ENCODE peak calls at places on chromosomes 4 and X, in five cellular contexts. One of them, this sample, is unnamed.

GRCh38 chr4:108902769-108903168 is 139.9 kb upstream of the ETNPPL start:
- DNase-seq in GM06990: no peak
- DNase-seq in myocyte: no peak
- DNase-seq in anterior cingulate cortex: no peak
- DNase-seq in A549: no peak
- DNase-seq in this sample: no peak

GRCh38 chrX:12955882-12956703 is 18.8 kb upstream of the TMSB4X start:
- DNase-seq in GM06990: peak
- DNase-seq in myocyte: peak
- DNase-seq in anterior cingulate cortex: no peak
- DNase-seq in A549: peak
- DNase-seq in this sample: no peak

GRCh38 chrX:117707948-117708743 is 408.5 kb downstream of the KLHL13 start:
- DNase-seq in GM06990: no peak
- DNase-seq in myocyte: no peak
- DNase-seq in anterior cingulate cortex: no peak
- DNase-seq in A549: no peak
- DNase-seq in this sample: no peak

GRCh38 chr4:29734785-29735184 is 985.4 kb upstream of the PCDH7 start:
- DNase-seq in GM06990: no peak
- DNase-seq in myocyte: no peak
- DNase-seq in anterior cingulate cortex: no peak
- DNase-seq in A549: no peak
- DNase-seq in this sample: no peak

GRCh38 chrX:107766470-107767140 is 9.0 kb downstream of the TSC22D3 start:
- DNase-seq in GM06990: no peak
- DNase-seq in myocyte: peak
- DNase-seq in anterior cingulate cortex: no peak
- DNase-seq in A549: no peak
- DNase-seq in this sample: no peak

GRCh38 chr4:148901075-148901705 is 459.0 kb upstream of the NR3C2 start:
- DNase-seq in GM06990: no peak
- DNase-seq in myocyte: no peak
- DNase-seq in anterior cingulate cortex: no peak
- DNase-seq in A549: no peak
- DNase-seq in this sample: no peak

GRCh38 chr4:21819086-21819485 is 129.5 kb downstream of the KCNIP4 start:
- DNase-seq in GM06990: no peak
- DNase-seq in myocyte: peak
- DNase-seq in anterior cingulate cortex: no peak
- DNase-seq in A549: no peak
- DNase-seq in this sample: no peak

GRCh38 chr4:36823199-36823967 is 421.2 kb upstream of the NWD2 start:
- DNase-seq in GM06990: no peak
- DNase-seq in myocyte: no peak
- DNase-seq in anterior cingulate cortex: no peak
- DNase-seq in A549: no peak
- DNase-seq in this sample: no peak

GRCh38 chr4:4386736-4387392 is at the start of gene NSG1:
- DNase-seq in GM06990: no peak
- DNase-seq in myocyte: no peak
- DNase-seq in anterior cingulate cortex: peak
- DNase-seq in A549: peak
- DNase-seq in this sample: no peak

GRCh38 chr4:15194520-15194919 is 192.2 kb downstream of the CPEB2 start:
- DNase-seq in GM06990: no peak
- DNase-seq in myocyte: no peak
- DNase-seq in anterior cingulate cortex: no peak
- DNase-seq in A549: no peak
- DNase-seq in this sample: no peak

GRCh38 chr4:6293661-6294060 is 24.0 kb downstream of the WFS1 start:
- DNase-seq in GM06990: no peak
- DNase-seq in myocyte: no peak
- DNase-seq in anterior cingulate cortex: no peak
- DNase-seq in A549: no peak
- DNase-seq in this sample: no peak

GRCh38 chrX:261167-261857 is 19.9 kb upstream of the PLCXD1 start:
- DNase-seq in GM06990: no peak
- DNase-seq in myocyte: peak
- DNase-seq in anterior cingulate cortex: no peak
- DNase-seq in A549: peak
- DNase-seq in this sample: no peak

GRCh38 chr4:82594466-82594865 is 32.7 kb upstream of the TMEM150C start:
- DNase-seq in GM06990: no peak
- DNase-seq in myocyte: no peak
- DNase-seq in anterior cingulate cortex: no peak
- DNase-seq in A549: no peak
- DNase-seq in this sample: no peak

GRCh38 chr4:118369231-118369630 is 16.4 kb upstream of the PRSS12 start:
- DNase-seq in GM06990: no peak
- DNase-seq in myocyte: no peak
- DNase-seq in anterior cingulate cortex: no peak
- DNase-seq in A549: no peak
- DNase-seq in this sample: no peak

GRCh38 chr4:168923526-168924194 is 86.4 kb downstream of the CBR4 start:
- DNase-seq in GM06990: peak
- DNase-seq in myocyte: peak
- DNase-seq in anterior cingulate cortex: peak
- DNase-seq in A549: peak
- DNase-seq in this sample: peak

GRCh38 chr4:99186029-99186428 is 33.0 kb downstream of the ADH6 start:
- DNase-seq in GM06990: no peak
- DNase-seq in myocyte: no peak
- DNase-seq in anterior cingulate cortex: no peak
- DNase-seq in A549: no peak
- DNase-seq in this sample: no peak

GRCh38 chr4:142728209-142728608 is 117.9 kb downstream of the INPP4B start:
- DNase-seq in GM06990: no peak
- DNase-seq in myocyte: no peak
- DNase-seq in anterior cingulate cortex: no peak
- DNase-seq in A549: no peak
- DNase-seq in this sample: no peak

GRCh38 chr4:87227704-87228560 is 7.5 kb upstream of the KLHL8 start:
- DNase-seq in GM06990: no peak
- DNase-seq in myocyte: no peak
- DNase-seq in anterior cingulate cortex: no peak
- DNase-seq in A549: no peak
- DNase-seq in this sample: no peak

GRCh38 chr4:48129307-48130014 is 4.6 kb downstream of the TXK start:
- DNase-seq in GM06990: no peak
- DNase-seq in myocyte: peak
- DNase-seq in anterior cingulate cortex: no peak
- DNase-seq in A549: peak
- DNase-seq in this sample: no peak

GRCh38 chr4:123746981-123747380 is 350.4 kb downstream of the SPRY1 start:
- DNase-seq in GM06990: no peak
- DNase-seq in myocyte: no peak
- DNase-seq in anterior cingulate cortex: no peak
- DNase-seq in A549: no peak
- DNase-seq in this sample: no peak

GRCh38 chrX:10756365-10756915 is 136.1 kb upstream of the MID1 start:
- DNase-seq in GM06990: no peak
- DNase-seq in myocyte: peak
- DNase-seq in anterior cingulate cortex: no peak
- DNase-seq in A549: peak
- DNase-seq in this sample: no peak

GRCh38 chrX:10173331-10173900 is 16.6 kb downstream of the CLCN4 start:
- DNase-seq in GM06990: no peak
- DNase-seq in myocyte: peak
- DNase-seq in anterior cingulate cortex: no peak
- DNase-seq in A549: no peak
- DNase-seq in this sample: no peak

GRCh38 chrX:17846045-17846444 is 15.1 kb downstream of the RAI2 start:
- DNase-seq in GM06990: no peak
- DNase-seq in myocyte: no peak
- DNase-seq in anterior cingulate cortex: no peak
- DNase-seq in A549: no peak
- DNase-seq in this sample: no peak

GRCh38 chr4:127188847-127189246 is 443.9 kb upstream of the INTU start:
- DNase-seq in GM06990: no peak
- DNase-seq in myocyte: peak
- DNase-seq in anterior cingulate cortex: no peak
- DNase-seq in A549: peak
- DNase-seq in this sample: no peak

GRCh38 chr4:5292091-5292490 is 240.8 kb downstream of the STK32B start:
- DNase-seq in GM06990: no peak
- DNase-seq in myocyte: no peak
- DNase-seq in anterior cingulate cortex: no peak
- DNase-seq in A549: no peak
- DNase-seq in this sample: no peak

GRCh38 chr4:1866095-1866755 is 5.0 kb upstream of the NSD2 start:
- DNase-seq in GM06990: no peak
- DNase-seq in myocyte: no peak
- DNase-seq in anterior cingulate cortex: no peak
- DNase-seq in A549: no peak
- DNase-seq in this sample: no peak

GRCh38 chrX:136147320-136147901 is at the start of gene FHL1:
- DNase-seq in GM06990: no peak
- DNase-seq in myocyte: peak
- DNase-seq in anterior cingulate cortex: peak
- DNase-seq in A549: no peak
- DNase-seq in this sample: peak

GRCh38 chr4:16269742-16270522 is 43.7 kb upstream of the TAPT1 start:
- DNase-seq in GM06990: no peak
- DNase-seq in myocyte: peak
- DNase-seq in anterior cingulate cortex: no peak
- DNase-seq in A549: no peak
- DNase-seq in this sample: no peak

GRCh38 chr4:140790765-140791164 is 34.6 kb upstream of the TBC1D9 start:
- DNase-seq in GM06990: peak
- DNase-seq in myocyte: no peak
- DNase-seq in anterior cingulate cortex: no peak
- DNase-seq in A549: no peak
- DNase-seq in this sample: no peak

GRCh38 chrX:45806410-45807121 is 605.9 kb upstream of the DIPK2B start:
- DNase-seq in GM06990: peak
- DNase-seq in myocyte: peak
- DNase-seq in anterior cingulate cortex: no peak
- DNase-seq in A549: peak
- DNase-seq in this sample: no peak

This sample was measured in NCI-H1694.